ENCODE peak calls at places on chromosome 4, in nine cellular contexts. O is WTC11; U is MCF 10A; M is PC-3; E is fibroblast of mammary gland; N is stimulated activated effector memory CD8-positive, alpha-beta T cell treated with anti-CD3 and anti-CD28 coated beads, Interleukin-12 subunit alpha, Interleukin-12 subunit beta, amount 100 ng/mL, for 72 hours; D is fibroblast of pulmonary artery; R is coronary artery; K is mesothelial cell of epicardium. P is an unnamed sample.

GRCh38 chr4:151576627-151577026 is 167.7 kb downstream of the FHIP1A start:
- DNase-seq in D (no peak), U (no peak), M (no peak), R (no peak), E (no peak), N (no peak), O (no peak), K (no peak), P (peak; percentile 12)

GRCh38 chr4:17719106-17719505 is 62.3 kb downstream of the FAM184B start:
- DNase-seq in M (peak; percentile 66), U (peak; percentile 56), E (peak; percentile 8), O (no peak), R (no peak), K (no peak), D (no peak), N (no peak), P (no peak)

GRCh38 chr4:136124251-136124745 is 1408.0 kb downstream of the PCDH18 start:
- DNase-seq in O (no peak), N (no peak), K (no peak), R (no peak), U (no peak), E (no peak), D (no peak), M (no peak), P (no peak)

GRCh38 chr4:183798249-183798920 is 106.7 kb upstream of the STOX2 start:
- DNase-seq in M (no peak), N (no peak), O (peak; percentile 35), E (no peak), R (no peak), D (no peak), K (no peak), U (peak; percentile 25), P (no peak)

GRCh38 chr4:113537183-113537977 is 224.2 kb downstream of the CAMK2D start:
- DNase-seq in K (no peak), O (no peak), E (no peak), D (no peak), N (no peak), R (no peak), M (no peak), U (no peak), P (no peak)

GRCh38 chr4:4854649-4855292 is 4.7 kb upstream of the MSX1 start:
- DNase-seq in R (no peak), O (peak; percentile 8), M (no peak), K (no peak), D (no peak), E (no peak), N (no peak), U (no peak), P (no peak)

GRCh38 chr4:53234669-53235068 is 131.2 kb downstream of the SCFD2 start:
- DNase-seq in O (no peak), N (no peak), R (no peak), E (no peak), D (no peak), K (no peak), M (no peak), U (peak; percentile 10), P (no peak)

GRCh38 chr4:98555798-98556445 is 102.5 kb downstream of the TSPAN5 start:
- DNase-seq in U (peak; percentile 20), D (peak; percentile 74), K (no peak), E (peak; percentile 73), N (no peak), M (peak; percentile 46), R (no peak), O (no peak), P (no peak)

GRCh38 chr4:189988892-189989431 is 38.1 kb downstream of the FRG2 start:
- DNase-seq in D (no peak), U (no peak), N (no peak), E (no peak), K (no peak), O (no peak), M (no peak), R (no peak), P (no peak)

GRCh38 chr4:168710353-168710946 is 213.6 kb downstream of the PALLD start:
- DNase-seq in M (peak; percentile 48), D (peak; percentile 82), U (peak; percentile 58), R (no peak), E (peak; percentile 82), O (no peak), N (no peak), K (no peak), P (peak; percentile 76)

GRCh38 chr4:3637326-3638016 is 105.2 kb upstream of the LRPAP1 start:
- DNase-seq in M (no peak), D (no peak), K (no peak), R (no peak), U (no peak), E (no peak), O (no peak), N (no peak), P (no peak)

GRCh38 chr4:48796927-48797679 is 17.0 kb upstream of the FRYL start:
- DNase-seq in N (no peak), E (no peak), U (no peak), R (no peak), K (no peak), M (no peak), O (no peak), D (no peak), P (no peak)

GRCh38 chr4:147550626-147551250 is 66.5 kb upstream of the TMEM184C start:
- DNase-seq in O (no peak), N (no peak), D (peak; percentile 56), K (no peak), U (peak; percentile 54), R (no peak), E (peak; percentile 93), M (no peak), P (peak; percentile 49)

GRCh38 chr4:138627096-138627495 is 384.9 kb upstream of the SLC7A11 start:
- DNase-seq in M (peak; percentile 65), D (no peak), N (no peak), E (peak; percentile 58), U (peak; percentile 26), O (no peak), R (no peak), K (no peak), P (no peak)

GRCh38 chr4:25926473-25926872 is 12.5 kb downstream of the SMIM20 start:
- DNase-seq in R (no peak), N (no peak), D (no peak), M (peak; percentile 4), O (no peak), U (no peak), E (no peak), K (no peak), P (no peak)

GRCh38 chr4:39648827-39649558 is 10.3 kb upstream of the SMIM14 start:
- DNase-seq in E (no peak), K (no peak), R (no peak), M (no peak), D (no peak), N (no peak), O (no peak), U (no peak), P (no peak)

GRCh38 chr4:140851032-140851636 is 94.9 kb upstream of the TBC1D9 start:
- DNase-seq in N (no peak), M (peak; percentile 83), D (peak; percentile 78), E (peak; percentile 66), R (no peak), O (peak; percentile 34), U (peak; percentile 79), K (no peak), P (peak; percentile 47)

GRCh38 chr4:156628858-156629257 is 342.7 kb downstream of the PDGFC start:
- DNase-seq in U (no peak), N (no peak), R (no peak), E (no peak), O (no peak), K (no peak), D (no peak), M (no peak), P (no peak)

GRCh38 chr4:190019023-190019858 is 7.8 kb downstream of the FRG2 start:
- DNase-seq in O (no peak), R (no peak), U (no peak), N (no peak), E (no peak), K (no peak), M (no peak), D (no peak), P (no peak)

P was measured in amniotic epithelial cell.